ENCODE peak calls at places on chromosomes 5 and 9, in four cellular contexts. E, Q, T and O are unnamed samples.

GRCh38 chr9:123807241-123807640 is 122.7 kb downstream of the DENND1A start:
- DNase-seq in E (no peak), T (no peak), Q (peak), O (no peak)

GRCh38 chr9:130444565-130445221 is at the start of gene ASS1:
- DNase-seq in E (no peak), Q (peak), T (peak), O (no peak)

GRCh38 chr5:137190031-137190430 is 309.1 kb downstream of the SPOCK1 start:
- DNase-seq in E (no peak), T (no peak), Q (peak), O (no peak)

GRCh38 chr5:102681403-102681983 is 73.6 kb upstream of the PAM start:
- DNase-seq in Q (peak), T (peak), E (peak), O (peak)

GRCh38 chr9:81244631-81245030 is 444.7 kb downstream of the TLE1 start:
- DNase-seq in E (no peak), T (no peak), Q (peak), O (no peak)

GRCh38 chr9:130345009-130345992 is 79.7 kb downstream of the HMCN2 start:
- DNase-seq in E (no peak), T (no peak), Q (no peak), O (no peak)

GRCh38 chr5:180180198-180180820 is 28.7 kb downstream of the RASGEF1C start:
- DNase-seq in E (no peak), T (no peak), Q (no peak), O (no peak)

GRCh38 chr9:77163889-77164288 is 13.4 kb upstream of the VPS13A start:
- DNase-seq in T (no peak), E (no peak), Q (peak), O (no peak)

GRCh38 chr5:59905217-59905616 is 11.7 kb upstream of the PDE4D start:
- DNase-seq in Q (no peak), E (no peak), T (no peak), O (no peak)

GRCh38 chr5:151020304-151021031 is at the start of gene GPX3:
- DNase-seq in E (no peak), Q (peak), T (peak), O (no peak)

GRCh38 chr5:2888520-2889060 is 137.1 kb upstream of the IRX2 start:
- DNase-seq in Q (no peak), T (no peak), E (no peak), O (no peak)

GRCh38 chr9:91904541-91905236 is 45.3 kb downstream of the ROR2 start:
- DNase-seq in Q (no peak), T (no peak), E (no peak), O (no peak)

GRCh38 chr5:40409600-40409999 is 270.1 kb upstream of the PTGER4 start:
- DNase-seq in T (no peak), Q (no peak), E (no peak), O (peak)

GRCh38 chr5:159403906-159404641 is 73.8 kb upstream of the IL12B start:
- DNase-seq in T (no peak), E (no peak), Q (no peak), O (no peak)

GRCh38 chr5:43616535-43616934 is 13.6 kb downstream of the NNT start:
- DNase-seq in Q (peak), T (no peak), E (no peak), O (no peak)

GRCh38 chr5:167049043-167049663 is 1242.3 kb upstream of the WWC1 start:
- DNase-seq in E (no peak), Q (peak), T (no peak), O (no peak)

GRCh38 chr5:40428129-40428528 is 251.6 kb upstream of the PTGER4 start:
- DNase-seq in T (no peak), E (no peak), Q (peak), O (no peak)

GRCh38 chr5:14008819-14009311 is 64.4 kb upstream of the DNAH5 start:
- DNase-seq in Q (no peak), E (no peak), T (no peak), O (no peak)

GRCh38 chr5:66151030-66151429 is 6.9 kb downstream of the SREK1 start:
- DNase-seq in E (no peak), T (no peak), Q (peak), O (no peak)

GRCh38 chr9:33813712-33814641 is 3.0 kb upstream of the UBE2R2 start:
- DNase-seq in Q (peak), E (no peak), T (no peak), O (no peak)

GRCh38 chr5:42675602-42676001 is 81.0 kb upstream of the CCDC152 start:
- DNase-seq in E (no peak), T (no peak), Q (no peak), O (no peak)